ENCODE peak calls at places on chromosomes 1 and 21, in six cellular contexts. A is psoas muscle, H is left lung, G is IMR-90, L is uterus, W is cardiac muscle cell. P is an unnamed sample.

GRCh38 chr1:19463204-19463803 is 22.0 kb downstream of the CAPZB start:
- DNase-seq in H (no peak), G (no peak), A (no peak), L (no peak), W (no peak), P (no peak)

GRCh38 chr1:64484651-64485050 is 14.7 kb downstream of the CACHD1 start:
- DNase-seq in G (no peak), L (no peak), H (no peak), W (no peak), A (no peak), P (no peak)

GRCh38 chr1:23278717-23279116 is 61.4 kb upstream of the HTR1D start:
- DNase-seq in G (no peak), A (no peak), H (no peak), W (no peak), L (no peak), P (no peak)

GRCh38 chr1:64631346-64632052 is 113.4 kb upstream of the RAVER2 start:
- DNase-seq in L (no peak), A (no peak), H (no peak), G (no peak), W (peak), P (no peak)

GRCh38 chr1:247415423-247416361 is at the start of gene NLRP3:
- DNase-seq in W (no peak), H (peak), L (no peak), G (no peak), A (no peak), P (no peak)

GRCh38 chr1:32337855-32338636 is 2.0 kb upstream of the MARCKSL1 start:
- DNase-seq in W (no peak), G (peak), L (no peak), H (peak), A (no peak), P (no peak)

GRCh38 chr1:186094170-186094569 is 280.9 kb downstream of the TPR start:
- DNase-seq in L (no peak), A (no peak), G (peak), H (no peak), W (no peak), P (no peak)

GRCh38 chr1:225441314-225442119 is 13.7 kb upstream of the LBR start:
- DNase-seq in W (no peak), G (no peak), A (no peak), H (no peak), L (no peak), P (no peak)

GRCh38 chr1:13976485-13976884 is 276.5 kb downstream of the PRDM2 start:
- DNase-seq in A (no peak), W (no peak), H (no peak), L (no peak), G (no peak), P (no peak)

GRCh38 chr1:211578640-211579433 is at the start of gene SLC30A1:
- DNase-seq in A (peak), H (peak), L (peak), W (peak), G (peak), P (peak)

GRCh38 chr1:93880731-93881130 is 1.7 kb upstream of the DNTTIP2 start:
- DNase-seq in W (no peak), A (no peak), G (peak), L (no peak), H (no peak), P (no peak)

GRCh38 chr1:27599605-27600499 is 4.1 kb downstream of the AHDC1 start:
- DNase-seq in A (no peak), W (no peak), H (no peak), L (peak), G (no peak), P (no peak)

GRCh38 chr21:34337741-34338140 is 26.1 kb upstream of the KCNE2 start:
- DNase-seq in H (no peak), L (no peak), A (no peak), G (no peak), W (no peak), P (no peak)

GRCh38 chr1:150579110-150579954 is at the start of gene MCL1:
- DNase-seq in H (peak), G (peak), A (peak), L (peak), W (peak), P (peak)

GRCh38 chr1:119549719-119550141 is 42.7 kb downstream of the HSD3B1 start:
- DNase-seq in H (no peak), A (no peak), W (peak), L (no peak), G (peak), P (peak)

GRCh38 chr1:206970406-206970805 is at the start of gene FCAMR:
- DNase-seq in A (no peak), H (no peak), L (no peak), W (no peak), G (no peak), P (no peak)

GRCh38 chr1:109185990-109186703 is 27.6 kb upstream of the SARS1 start:
- DNase-seq in A (no peak), G (no peak), W (no peak), L (no peak), H (no peak), P (no peak)

GRCh38 chr1:198492872-198493271 is 47.6 kb downstream of the ATP6V1G3 start:
- DNase-seq in G (peak), H (no peak), W (no peak), L (no peak), A (no peak), P (no peak)

GRCh38 chr1:99599678-99600175 is 46.2 kb upstream of the PALMD start:
- DNase-seq in H (peak), L (peak), A (peak), W (no peak), G (peak), P (no peak)

GRCh38 chr1:193229136-193229535 is 42.7 kb upstream of the B3GALT2 start:
- DNase-seq in A (no peak), W (no peak), G (peak), H (no peak), L (no peak), P (peak)

GRCh38 chr1:173408886-173409285 is 68.2 kb upstream of the PRDX6 start:
- DNase-seq in G (no peak), H (no peak), L (no peak), W (no peak), A (no peak), P (no peak)

GRCh38 chr1:115184260-115184950 is 95.1 kb upstream of the TSPAN2 start:
- DNase-seq in H (no peak), W (peak), G (no peak), L (no peak), A (no peak), P (peak)

GRCh38 chr1:203351037-203351625 is at the start of gene FMOD:
- DNase-seq in W (no peak), H (no peak), A (peak), L (peak), G (peak), P (no peak)

GRCh38 chr21:44517175-44517899 is 22.7 kb downstream of the KRTAP10-1 start:
- DNase-seq in W (peak), H (peak), A (peak), G (peak), L (no peak), P (no peak)

GRCh38 chr1:28157901-28158300 is 18.6 kb downstream of the PTAFR start:
- DNase-seq in H (no peak), G (no peak), L (no peak), A (no peak), W (no peak), P (no peak)

GRCh38 chr1:83959824-83960441 is 39.0 kb downstream of the TTLL7 start:
- DNase-seq in G (peak), L (no peak), H (no peak), W (no peak), A (no peak), P (no peak)

GRCh38 chr1:192927496-192927895 is 118.7 kb downstream of the RGS2 start:
- DNase-seq in A (no peak), L (no peak), G (no peak), H (no peak), W (no peak), P (no peak)

GRCh38 chr1:159867322-159868064 is 5.0 kb upstream of the VSIG8 start:
- DNase-seq in G (no peak), L (peak), A (no peak), H (no peak), W (peak), P (no peak)

GRCh38 chr1:208988811-208989222 is 594.7 kb upstream of the CAMK1G start:
- DNase-seq in W (peak), A (no peak), L (peak), G (no peak), H (no peak), P (peak)

GRCh38 chr1:204523605-204524215 is 7.5 kb downstream of the MDM4 start:
- DNase-seq in H (no peak), A (no peak), G (no peak), W (no peak), L (no peak), P (no peak)

GRCh38 chr1:209080170-209080781 is 503.2 kb upstream of the CAMK1G start:
- DNase-seq in L (no peak), W (no peak), H (no peak), G (no peak), A (no peak), P (no peak)

GRCh38 chr1:22184892-22185612 is 42.2 kb upstream of the WNT4 start:
- DNase-seq in G (no peak), W (no peak), L (no peak), H (no peak), A (no peak), P (no peak)

GRCh38 chr1:155010211-155010918 is 7.8 kb downstream of the ZBTB7B start:
- DNase-seq in H (no peak), A (no peak), L (no peak), W (no peak), G (no peak), P (no peak)

GRCh38 chr1:40404670-40405462 is 31.3 kb downstream of the SMAP2 start:
- DNase-seq in A (no peak), W (peak), H (no peak), L (peak), G (peak), P (peak)

GRCh38 chr1:185517808-185518419 is 200.9 kb upstream of the IVNS1ABP start:
- DNase-seq in G (no peak), L (no peak), A (no peak), H (no peak), W (no peak), P (no peak)

GRCh38 chr21:27346041-27346448 is 379.2 kb upstream of the ADAMTS5 start:
- DNase-seq in L (no peak), H (no peak), A (no peak), G (peak), W (no peak), P (no peak)

GRCh38 chr1:9689971-9690381 is 38.4 kb downstream of the PIK3CD start:
- DNase-seq in W (peak), G (no peak), L (peak), A (peak), H (peak), P (no peak)

GRCh38 chr1:20551945-20552727 is at the start of gene FAM43B:
- DNase-seq in H (peak), A (peak), L (peak), G (no peak), W (peak), P (no peak)

GRCh38 chr1:20555758-20556120 is 3.4 kb downstream of the FAM43B start:
- DNase-seq in A (no peak), H (no peak), W (no peak), L (no peak), G (no peak), P (no peak)

GRCh38 chr1:20551161-20551560 is 1.2 kb upstream of the FAM43B start:
- DNase-seq in H (no peak), G (no peak), L (no peak), A (no peak), W (no peak), P (no peak)

GRCh38 chr1:20555025-20555757 is 2.8 kb downstream of the FAM43B start:
- DNase-seq in L (no peak), A (no peak), G (peak), H (no peak), W (no peak), P (no peak)

DNA sequence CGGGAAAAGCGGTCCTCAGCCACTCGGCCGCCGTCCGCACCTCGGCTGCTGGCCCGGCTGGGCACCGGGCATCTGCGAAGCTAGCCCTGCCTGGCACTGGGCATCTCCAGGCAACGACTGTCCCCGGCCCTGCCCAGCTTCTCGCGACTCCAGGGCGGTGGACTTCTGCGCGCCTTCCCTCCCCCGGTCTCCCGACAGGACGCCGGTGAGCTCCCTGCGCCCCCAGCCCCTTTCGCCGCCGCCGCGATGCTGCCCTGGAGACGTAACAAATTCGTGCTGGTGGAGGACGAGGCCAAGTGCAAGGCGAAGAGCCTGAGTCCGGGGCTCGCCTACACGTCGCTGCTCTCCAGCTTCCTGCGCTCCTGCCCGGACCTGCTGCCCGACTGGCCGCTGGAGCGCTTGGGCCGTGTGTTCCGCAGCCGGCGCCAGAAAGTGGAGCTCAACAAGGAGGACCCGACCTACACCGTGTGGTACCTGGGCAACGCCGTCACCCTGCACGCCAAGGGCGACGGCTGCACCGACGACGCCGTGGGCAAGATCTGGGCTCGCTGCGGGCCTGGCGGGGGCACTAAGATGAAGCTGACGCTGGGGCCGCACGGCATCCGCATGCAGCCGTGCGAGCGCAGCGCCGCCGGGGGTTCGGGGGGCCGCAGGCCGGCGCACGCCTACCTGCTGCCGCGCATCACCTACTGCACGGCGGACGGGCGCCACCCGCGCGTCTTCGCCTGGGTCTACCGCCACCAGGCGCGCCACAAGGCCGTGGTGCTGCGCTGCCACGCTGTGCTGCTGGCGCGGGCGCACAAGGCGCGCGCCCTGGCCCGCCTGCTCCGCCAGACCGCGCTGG is 577 bp downstream of the FAM43B start:
- DNase-seq in H (no peak), W (peak), G (peak), A (peak), L (no peak), P (no peak)
- TF ChIP-seq CTCF in H (no peak), W (no peak), G (no peak), A (no peak), L (no peak), P (no peak)

GRCh38 chr1:228085287-228085926 is 2.9 kb downstream of the ARF1 start:
- DNase-seq in G (peak), W (peak), A (peak), L (no peak), H (no peak), P (no peak)
- H3K4me3 ChIP-seq in G (no peak), W (peak), A (peak), L (peak), H (peak), P (peak)

GRCh38 chr1:117928881-117929339 is 511 bp downstream of the GDAP2 start:
- DNase-seq in G (peak), H (no peak), L (peak), W (peak), A (peak), P (peak)
- TF ChIP-seq CTCF in G (peak), H (no peak), L (no peak), W (peak), A (no peak), P (peak)

GRCh38 chr1:110638062-110638461 is 31.9 kb upstream of the KCNA2 start:
- DNase-seq in W (no peak), G (no peak), H (no peak), L (no peak), A (no peak), P (no peak)
- H3K4me3 ChIP-seq in W (no peak), G (no peak), H (no peak), L (no peak), A (no peak), P (no peak)

GRCh38 chr1:37807220-37807554 is 403 bp upstream of the C1orf122 start:
- DNase-seq in L (no peak), H (no peak), A (no peak), G (no peak), W (no peak), P (no peak)

GRCh38 chr1:37809942-37810341 is 1.9 kb upstream of the YRDC start:
- DNase-seq in L (no peak), A (no peak), H (no peak), W (no peak), G (no peak), P (no peak)

GRCh38 chr1:37807555-37808368 is at the start of the genes C1orf122 and YRDC:
- DNase-seq in G (peak), L (peak), H (peak), A (peak), W (peak), P (peak)

GRCh38 chr1:37811027-37811655 is 3.1 kb upstream of the YRDC start:
- DNase-seq in G (peak), W (peak), A (peak), L (peak), H (peak), P (peak)

GRCh38 chr1:37808369-37809319 is 636 bp upstream of the YRDC start:
- DNase-seq in A (peak), L (peak), H (peak), W (peak), G (peak), P (no peak)
- TF ChIP-seq CTCF in A (no peak), L (no peak), H (no peak), W (peak), G (no peak), P (no peak)

DNA sequence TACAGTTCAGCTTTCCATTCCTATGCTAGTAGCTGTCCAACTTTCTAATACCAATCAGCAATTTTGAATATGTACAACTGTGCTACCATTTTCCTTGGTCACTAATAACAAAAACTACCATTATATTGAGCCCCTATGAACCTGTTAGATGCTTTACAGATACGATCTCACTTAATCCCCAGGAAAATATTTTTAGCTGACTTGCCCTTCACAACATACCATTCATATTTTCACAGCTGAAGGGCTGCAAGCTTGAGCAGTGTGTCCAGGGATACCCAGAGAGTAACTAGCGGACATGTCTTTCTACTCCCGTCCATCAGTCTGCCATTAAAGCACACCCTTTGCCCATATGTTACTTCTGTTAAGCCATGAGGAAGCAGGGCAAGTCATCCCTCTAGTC is 140.5 kb downstream of the SPATA46 start:
- DNase-seq in H (no peak), L (no peak), W (no peak), G (no peak), A (no peak), P (no peak)
- H3K4me3 ChIP-seq in H (no peak), L (no peak), W (no peak), G (no peak), A (no peak), P (no peak)

GRCh38 chr1:15717418-15718131 is 18.5 kb upstream of the SLC25A34 start:
- DNase-seq in W (peak), G (no peak), H (no peak), L (no peak), A (no peak), P (no peak)

GRCh38 chr1:15718199-15718601 is 17.9 kb upstream of the SLC25A34 start:
- DNase-seq in W (no peak), G (no peak), L (no peak), A (peak), H (no peak), P (no peak)

GRCh38 chr1:15720861-15721260 is 15.2 kb upstream of the SLC25A34 start:
- DNase-seq in A (peak), W (no peak), L (no peak), H (no peak), G (no peak), P (no peak)

GRCh38 chr1:15722411-15722810 is 13.6 kb upstream of the SLC25A34 start:
- DNase-seq in H (no peak), G (no peak), A (no peak), W (no peak), L (no peak), P (no peak)

GRCh38 chr1:15719721-15720120 is 16.3 kb upstream of the SLC25A34 start:
- DNase-seq in L (no peak), W (no peak), A (no peak), G (no peak), H (no peak), P (no peak)
- TF ChIP-seq CTCF in L (no peak), W (no peak), A (no peak), G (no peak), H (no peak), P (no peak)

GRCh38 chr1:53372501-53372951 is 44.7 kb upstream of the LRP8 start:
- DNase-seq in L (peak), G (no peak), A (no peak), W (no peak), H (no peak), P (no peak)
- H3K4me3 ChIP-seq in L (no peak), G (no peak), A (no peak), W (no peak), H (no peak), P (no peak)

P was measured in HFF-Myc.